ENCODE peak calls at places on chromosomes 4 and X, in five cellular contexts. One of them, this sample, is unnamed.

GRCh38 chr4:96009720-96010119 is 169.8 kb downstream of the PDHA2 start:
- DNase-seq in neural progenitor cell: no peak
- DNase-seq in H9: no peak
- DNase-seq in trophoblast cell: no peak
- DNase-seq in SK-N-SH: no peak
- DNase-seq in this sample: no peak

GRCh38 chrX:97308161-97308560 is 424.5 kb downstream of the RPA4 start:
- DNase-seq in neural progenitor cell: no peak
- DNase-seq in H9: no peak
- DNase-seq in trophoblast cell: no peak
- DNase-seq in SK-N-SH: no peak
- DNase-seq in this sample: no peak

GRCh38 chr4:86498560-86499166 is 95.5 kb upstream of the PTPN13 start:
- DNase-seq in neural progenitor cell: peak; percentile 75
- DNase-seq in H9: no peak
- DNase-seq in trophoblast cell: no peak
- DNase-seq in SK-N-SH: peak; percentile 47
- DNase-seq in this sample: no peak

GRCh38 chr4:6928067-6928466 is 18.4 kb downstream of the TBC1D14 start:
- DNase-seq in neural progenitor cell: no peak
- DNase-seq in H9: no peak
- DNase-seq in trophoblast cell: no peak
- DNase-seq in SK-N-SH: no peak
- DNase-seq in this sample: no peak

GRCh38 chr4:41927761-41928499 is 7.3 kb upstream of the TMEM33 start:
- DNase-seq in neural progenitor cell: no peak
- DNase-seq in H9: no peak
- DNase-seq in trophoblast cell: no peak
- DNase-seq in SK-N-SH: no peak
- DNase-seq in this sample: no peak

GRCh38 chr4:47525154-47525819 is 40.2 kb downstream of the ATP10D start:
- DNase-seq in neural progenitor cell: no peak
- DNase-seq in H9: no peak
- DNase-seq in trophoblast cell: no peak
- DNase-seq in SK-N-SH: no peak
- DNase-seq in this sample: no peak

GRCh38 chrX:1418901-1419544 is 27.1 kb upstream of the SLC25A6 start:
- DNase-seq in neural progenitor cell: no peak
- DNase-seq in H9: no peak
- DNase-seq in trophoblast cell: no peak
- DNase-seq in SK-N-SH: no peak
- DNase-seq in this sample: no peak

GRCh38 chr4:145231906-145232700 is 51.7 kb upstream of the OTUD4 start:
- DNase-seq in neural progenitor cell: no peak
- DNase-seq in H9: no peak
- DNase-seq in trophoblast cell: no peak
- DNase-seq in SK-N-SH: no peak
- DNase-seq in this sample: no peak

GRCh38 chr4:38071801-38072567 is 111.8 kb downstream of the PTTG2 start:
- DNase-seq in neural progenitor cell: no peak
- DNase-seq in H9: no peak
- DNase-seq in trophoblast cell: peak; percentile 54
- DNase-seq in SK-N-SH: no peak
- DNase-seq in this sample: no peak

GRCh38 chr4:20305976-20306375 is 54.3 kb downstream of the SLIT2 start:
- DNase-seq in neural progenitor cell: no peak
- DNase-seq in H9: no peak
- DNase-seq in trophoblast cell: no peak
- DNase-seq in SK-N-SH: peak; percentile 40
- DNase-seq in this sample: no peak

GRCh38 chr4:75251547-75251946 is 262.7 kb downstream of the RCHY1 start:
- DNase-seq in neural progenitor cell: no peak
- DNase-seq in H9: no peak
- DNase-seq in trophoblast cell: no peak
- DNase-seq in SK-N-SH: no peak
- DNase-seq in this sample: no peak

GRCh38 chr4:10102193-10102980 is 14.2 kb downstream of the WDR1 start:
- DNase-seq in neural progenitor cell: peak; percentile 14
- DNase-seq in H9: no peak
- DNase-seq in trophoblast cell: no peak
- DNase-seq in SK-N-SH: no peak
- DNase-seq in this sample: no peak
- H3K4me1 ChIP-seq in neural progenitor cell: peaks cover 51% of the 10 kb centered on the region
- H3K4me1 ChIP-seq in H9: peaks cover 6% of the 10 kb centered on the region
- H3K4me1 ChIP-seq in trophoblast cell: peaks cover 11% of the 10 kb centered on the region
- H3K4me1 ChIP-seq in SK-N-SH: peaks cover 18% of the 10 kb centered on the region
- H3K4me1 ChIP-seq in this sample: peaks cover 25% of the 10 kb centered on the region

GRCh38 chrX:15358533-15358932 is 23.2 kb upstream of the PIGA start:
- DNase-seq in neural progenitor cell: no peak
- DNase-seq in H9: no peak
- DNase-seq in trophoblast cell: no peak
- DNase-seq in SK-N-SH: no peak
- DNase-seq in this sample: no peak

GRCh38 chrX:15356444-15356843 is 21.1 kb upstream of the PIGA start:
- DNase-seq in neural progenitor cell: no peak
- DNase-seq in H9: no peak
- DNase-seq in trophoblast cell: no peak
- DNase-seq in SK-N-SH: no peak
- DNase-seq in this sample: no peak

DNA sequence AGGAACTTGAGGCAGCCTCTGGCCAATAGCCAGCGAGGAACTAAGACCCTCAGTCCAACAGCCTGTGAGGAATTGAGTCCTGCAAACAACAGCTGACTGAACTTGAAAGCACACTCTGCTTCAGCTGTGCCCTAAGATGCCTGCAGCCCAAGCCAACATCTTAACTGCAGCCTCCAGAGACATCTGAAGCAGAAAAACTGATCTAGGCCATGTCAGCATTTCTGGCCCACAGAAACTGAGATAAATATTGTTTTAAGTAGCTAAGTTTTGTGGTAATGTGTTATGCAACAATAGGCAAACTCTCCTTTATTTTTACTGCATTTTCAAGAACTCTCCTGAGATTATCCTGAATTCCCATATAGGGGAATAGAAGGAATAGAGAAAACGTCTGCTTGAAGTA is 24.4 kb upstream of the PIGA start:
- DNase-seq in neural progenitor cell: no peak
- DNase-seq in H9: no peak
- DNase-seq in trophoblast cell: no peak
- DNase-seq in SK-N-SH: no peak
- DNase-seq in this sample: no peak
- H3K9ac ChIP-seq in neural progenitor cell: no peak overlapping the region
- H3K9ac ChIP-seq in H9: no peak overlapping the region
- H3K9ac ChIP-seq in trophoblast cell: no peak overlapping the region
- H3K9ac ChIP-seq in SK-N-SH: no peak overlapping the region
- H3K9ac ChIP-seq in this sample: no peak overlapping the region

GRCh38 chr4:69875576-69875975 is 15.6 kb upstream of the SULT1E1 start:
- DNase-seq in neural progenitor cell: no peak
- DNase-seq in H9: no peak
- DNase-seq in trophoblast cell: no peak
- DNase-seq in SK-N-SH: no peak
- DNase-seq in this sample: no peak

GRCh38 chr4:69878250-69878649 is 18.3 kb upstream of the SULT1E1 start:
- DNase-seq in neural progenitor cell: no peak
- DNase-seq in H9: no peak
- DNase-seq in trophoblast cell: no peak
- DNase-seq in SK-N-SH: no peak
- DNase-seq in this sample: no peak

GRCh38 chr4:69875986-69876542 is 16.1 kb upstream of the SULT1E1 start:
- DNase-seq in neural progenitor cell: no peak
- DNase-seq in H9: no peak
- DNase-seq in trophoblast cell: no peak
- DNase-seq in SK-N-SH: no peak
- DNase-seq in this sample: no peak

DNA sequence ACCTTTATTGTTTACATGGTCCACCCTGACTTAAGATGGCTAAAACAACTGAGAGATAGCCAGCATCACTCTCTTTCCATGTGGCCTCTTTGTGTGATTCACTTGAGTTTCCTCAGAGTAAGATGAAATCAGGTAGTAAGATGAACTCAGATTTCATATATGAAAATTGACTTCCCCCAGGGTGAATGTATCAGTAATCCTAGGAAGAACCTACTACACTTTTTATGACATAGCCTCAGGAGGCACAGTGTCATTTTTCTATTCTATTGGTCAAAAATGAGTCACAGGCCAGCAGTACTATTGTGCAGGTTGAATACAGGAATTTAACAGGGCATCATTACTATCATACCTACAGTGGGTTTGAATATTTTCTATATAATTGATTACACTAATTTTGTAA is 14.6 kb upstream of the SULT1E1 start:
- DNase-seq in neural progenitor cell: no peak
- DNase-seq in H9: no peak
- DNase-seq in trophoblast cell: peak; percentile 40
- DNase-seq in SK-N-SH: no peak
- DNase-seq in this sample: no peak
- H3K27ac ChIP-seq in neural progenitor cell: no peak overlapping the region
- H3K27ac ChIP-seq in H9: no peak overlapping the region
- H3K27ac ChIP-seq in trophoblast cell: no peak overlapping the region
- H3K27ac ChIP-seq in SK-N-SH: no peak overlapping the region
- H3K27ac ChIP-seq in this sample: no peak overlapping the region

DNA sequence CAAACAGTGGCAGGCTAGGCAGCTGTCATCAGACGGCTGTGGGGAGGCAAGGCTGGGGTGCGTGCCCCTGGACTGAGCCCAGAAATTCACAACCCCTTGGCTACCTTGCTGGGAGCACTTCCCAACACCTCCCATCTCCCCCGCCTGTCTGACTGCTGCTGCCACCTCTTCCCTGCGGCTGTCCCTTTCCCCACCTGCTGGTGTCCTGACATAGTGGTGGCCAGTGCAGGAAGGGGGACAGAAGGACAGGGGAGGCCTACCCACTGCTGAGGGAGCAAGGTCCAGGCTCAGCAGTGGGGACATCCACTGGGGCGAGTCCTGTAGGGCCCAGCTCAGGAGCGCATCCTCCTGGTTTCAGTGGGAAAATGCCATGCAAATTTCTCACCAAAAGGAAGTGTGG is 3.4 kb downstream of the ABCD1 start:
- DNase-seq in neural progenitor cell: no peak
- DNase-seq in H9: no peak
- DNase-seq in trophoblast cell: no peak
- DNase-seq in SK-N-SH: no peak
- DNase-seq in this sample: no peak
- H3K4me1 ChIP-seq in neural progenitor cell: peaks cover 4% of the 10 kb centered on the region
- H3K4me1 ChIP-seq in H9: no peaks in the 10 kb centered on the region
- H3K4me1 ChIP-seq in trophoblast cell: peaks cover 26% of the 10 kb centered on the region
- H3K4me1 ChIP-seq in SK-N-SH: peaks cover 31% of the 10 kb centered on the region
- H3K4me1 ChIP-seq in this sample: peaks cover 8% of the 10 kb centered on the region

GRCh38 chr4:153205028-153205648 is 895 bp downstream of the TRIM2 start:
- DNase-seq in neural progenitor cell: peak; percentile 26
- DNase-seq in H9: peak; percentile 45
- DNase-seq in trophoblast cell: no peak
- DNase-seq in SK-N-SH: no peak
- DNase-seq in this sample: peak; percentile 83

GRCh38 chr4:153205757-153206156 is 1.5 kb downstream of the TRIM2 start:
- DNase-seq in neural progenitor cell: peak; percentile 21
- DNase-seq in H9: peak; percentile 70
- DNase-seq in trophoblast cell: no peak
- DNase-seq in SK-N-SH: no peak
- DNase-seq in this sample: peak; percentile 90

GRCh38 chr4:153206534-153206933 is 2.3 kb downstream of the TRIM2 start:
- DNase-seq in neural progenitor cell: peak; percentile 78
- DNase-seq in H9: peak; percentile 80
- DNase-seq in trophoblast cell: no peak
- DNase-seq in SK-N-SH: no peak
- DNase-seq in this sample: peak; percentile 86

GRCh38 chr4:153207561-153207960 is 3.3 kb downstream of the TRIM2 start:
- DNase-seq in neural progenitor cell: peak; percentile 51
- DNase-seq in H9: peak; percentile 62
- DNase-seq in trophoblast cell: peak; percentile 32
- DNase-seq in SK-N-SH: peak; percentile 51
- DNase-seq in this sample: peak; percentile 77

DNA sequence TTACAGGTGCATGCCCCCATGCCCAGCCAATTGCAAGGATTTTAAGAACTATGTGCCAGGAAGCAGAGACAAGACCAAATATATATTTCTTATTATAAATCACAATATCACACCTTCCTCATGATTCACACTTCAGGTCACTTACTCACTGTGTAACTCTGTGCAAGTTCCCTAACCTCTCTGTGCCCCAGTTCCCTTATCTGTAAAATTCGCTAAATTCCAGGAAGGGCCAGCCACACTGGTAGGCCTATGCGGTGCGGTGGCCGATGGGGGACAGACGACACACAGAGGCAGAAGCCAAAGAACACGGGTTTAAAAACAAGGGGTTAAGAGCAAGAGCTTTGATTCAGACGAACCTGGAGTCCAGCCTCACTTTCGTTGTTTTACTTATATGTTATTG is 2.8 kb downstream of the TRIM2 start:
- DNase-seq in neural progenitor cell: no peak
- DNase-seq in H9: peak; percentile 50
- DNase-seq in trophoblast cell: no peak
- DNase-seq in SK-N-SH: no peak
- DNase-seq in this sample: peak; percentile 73
- H3K9ac ChIP-seq in neural progenitor cell: no peak overlapping the region
- H3K9ac ChIP-seq in H9: no peak overlapping the region
- H3K9ac ChIP-seq in trophoblast cell: no peak overlapping the region
- H3K9ac ChIP-seq in SK-N-SH: no peak overlapping the region
- H3K9ac ChIP-seq in this sample: peak overlapping the region; percentile 61

DNA sequence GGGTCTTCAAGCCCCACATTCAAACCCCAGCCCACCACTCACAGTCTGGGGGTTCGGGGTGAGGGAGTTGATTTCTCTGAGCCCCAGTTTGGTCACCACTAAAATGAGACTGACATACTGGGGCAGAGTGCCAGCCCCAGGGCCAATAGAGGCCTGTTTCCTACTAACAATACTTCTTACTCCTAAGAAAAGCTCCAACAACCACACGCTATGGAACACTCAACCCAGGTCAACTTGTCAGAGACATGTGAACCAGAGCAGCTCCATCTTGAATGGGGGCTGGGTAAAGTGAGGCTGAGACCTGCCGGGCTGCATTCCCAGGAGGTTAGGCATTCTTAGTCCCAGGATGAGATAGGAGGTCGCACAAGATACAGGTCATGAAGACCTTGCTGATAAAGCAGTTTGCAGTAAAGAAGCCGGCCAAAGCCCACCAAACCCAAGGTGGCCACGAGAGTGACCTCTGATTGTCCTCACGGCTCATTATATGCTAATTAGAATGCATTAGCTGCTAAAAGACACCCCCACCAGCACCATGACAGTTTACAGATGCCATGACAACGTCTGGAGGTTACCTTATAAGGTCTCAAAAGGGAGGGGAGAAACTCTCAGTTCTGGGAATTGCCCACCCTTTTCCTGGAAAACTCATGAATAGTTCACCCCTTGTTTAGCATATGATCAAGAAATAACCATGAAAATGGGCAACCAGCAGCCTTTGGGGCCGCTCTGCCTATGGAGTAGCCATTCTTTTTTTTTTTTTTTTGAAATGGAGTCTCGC is 26.6 kb upstream of the HTRA3 start:
- DNase-seq in neural progenitor cell: no peak
- DNase-seq in H9: no peak
- DNase-seq in trophoblast cell: peak; percentile 26
- DNase-seq in SK-N-SH: no peak
- DNase-seq in this sample: no peak
- H3K27ac ChIP-seq in neural progenitor cell: no peak overlapping the region
- H3K27ac ChIP-seq in H9: no peak overlapping the region
- H3K27ac ChIP-seq in trophoblast cell: peak overlapping the region; percentile 88
- H3K27ac ChIP-seq in SK-N-SH: peak overlapping the region; percentile 73
- H3K27ac ChIP-seq in this sample: no peak overlapping the region

GRCh38 chr4:76987685-76988084 is 38.1 kb downstream of the SEPTIN11 start:
- DNase-seq in neural progenitor cell: no peak
- DNase-seq in H9: no peak
- DNase-seq in trophoblast cell: no peak
- DNase-seq in SK-N-SH: no peak
- DNase-seq in this sample: no peak
- H3K4me1 ChIP-seq in neural progenitor cell: peaks cover 28% of the 10 kb centered on the region
- H3K4me1 ChIP-seq in H9: peaks cover 13% of the 10 kb centered on the region
- H3K4me1 ChIP-seq in trophoblast cell: peaks cover 28% of the 10 kb centered on the region
- H3K4me1 ChIP-seq in SK-N-SH: peaks cover 17% of the 10 kb centered on the region
- H3K4me1 ChIP-seq in this sample: peaks cover 2% of the 10 kb centered on the region

GRCh38 chrX:11759461-11760311 is 1.6 kb downstream of the MSL3 start:
- DNase-seq in neural progenitor cell: peak; percentile 90
- DNase-seq in H9: peak; percentile 81
- DNase-seq in trophoblast cell: peak; percentile 78
- DNase-seq in SK-N-SH: peak; percentile 76
- DNase-seq in this sample: peak; percentile 88
- H3K9ac ChIP-seq in neural progenitor cell: peak overlapping the region; percentile 27
- H3K9ac ChIP-seq in H9: peak overlapping the region; percentile 15
- H3K9ac ChIP-seq in trophoblast cell: no peak overlapping the region
- H3K9ac ChIP-seq in SK-N-SH: peak overlapping the region; percentile 84
- H3K9ac ChIP-seq in this sample: peak overlapping the region; percentile 71